ENCODE peak calls at places on chromosome 11, in four cellular contexts. V is HCT116, M is HepG2, D is stomach. H is an unnamed sample.
A peak's percentile ranks its signal among the peaks of the same experiment; 100 is the strongest.

GRCh38 chr11:69278091-69278867 is 15.7 kb upstream of the MYEOV start:
- DNase-seq in M (no peak), V (no peak), D (peak; percentile 88), H (no peak)

GRCh38 chr11:68457898-68458249 is 2.7 kb upstream of the PPP6R3 start:
- DNase-seq in V (no peak), D (no peak), M (peak; percentile 25), H (no peak)

GRCh38 chr11:112852141-112852853 is 108.9 kb upstream of the NCAM1 start:
- DNase-seq in D (no peak), M (no peak), V (no peak), H (peak; percentile 45)

GRCh38 chr11:45431301-45432018 is 145.3 kb upstream of the SYT13 start:
- DNase-seq in D (no peak), V (no peak), M (no peak), H (no peak)

GRCh38 chr11:72239296-72239848 is 4.6 kb downstream of the PHOX2A start:
- DNase-seq in V (no peak), D (no peak), M (no peak), H (no peak)

GRCh38 chr11:105935791-105936190 is 86.2 kb downstream of the MSANTD4 start:
- DNase-seq in D (no peak), M (no peak), V (peak; percentile 21), H (no peak)

GRCh38 chr11:46491661-46492331 is 100.2 kb upstream of the CHRM4 start:
- DNase-seq in D (no peak), M (no peak), V (no peak), H (no peak)

GRCh38 chr11:27497284-27497866 is 9.2 kb downstream of the LIN7C start:
- DNase-seq in D (no peak), M (peak; percentile 18), V (no peak), H (no peak)

GRCh38 chr11:72828081-72828567 is 13.9 kb downstream of the ATG16L2 start:
- DNase-seq in D (no peak), M (no peak), V (no peak), H (no peak)

GRCh38 chr11:33988586-33989370 is 62.8 kb upstream of the CAPRIN1 start:
- DNase-seq in V (no peak), M (no peak), D (no peak), H (no peak)

GRCh38 chr11:95641506-95641905 is 148.1 kb downstream of the FAM76B start:
- DNase-seq in V (no peak), D (no peak), M (no peak), H (no peak)

GRCh38 chr11:122478986-122479385 is 176.5 kb upstream of the UBASH3B start:
- DNase-seq in D (no peak), M (no peak), V (no peak), H (no peak)

GRCh38 chr11:7311903-7312302 is 60.2 kb downstream of the SYT9 start:
- DNase-seq in V (no peak), D (no peak), M (no peak), H (no peak)

GRCh38 chr11:70678931-70679900 is 280.9 kb downstream of the CTTN start:
- DNase-seq in D (no peak), M (no peak), V (no peak), H (no peak)

GRCh38 chr11:44763111-44763820 is 36.5 kb downstream of the TSPAN18 start:
- DNase-seq in M (no peak), D (no peak), V (no peak), H (no peak)

GRCh38 chr11:47314992-47315391 is 37.5 kb downstream of the MYBPC3 start:
- DNase-seq in V (no peak), M (no peak), D (no peak), H (no peak)

GRCh38 chr11:91299980-91300379 is 924.6 kb upstream of the FAT3 start:
- DNase-seq in V (no peak), M (no peak), D (no peak), H (no peak)

GRCh38 chr11:573146-573759 is 3.0 kb upstream of the PHRF1 start:
- DNase-seq in D (no peak), V (no peak), M (peak; percentile 42), H (no peak)

GRCh38 chr11:61962213-61963015 is 5.0 kb downstream of the FTH1 start:
- DNase-seq in M (no peak), D (no peak), V (no peak), H (no peak)

GRCh38 chr11:128786507-128786906 is 80.6 kb downstream of the KCNJ1 start:
- DNase-seq in D (no peak), M (no peak), V (no peak), H (no peak)

GRCh38 chr11:46252373-46252914 is 25.0 kb upstream of the CREB3L1 start:
- DNase-seq in M (peak; percentile 89), D (peak; percentile 67), V (no peak), H (no peak)

GRCh38 chr11:9091044-9091936 is at the start of gene SCUBE2:
- DNase-seq in M (no peak), V (no peak), D (no peak), H (peak; percentile 37)

GRCh38 chr11:7319501-7319900 is 67.8 kb downstream of the SYT9 start:
- DNase-seq in V (no peak), D (no peak), M (no peak), H (no peak)

GRCh38 chr11:70070736-70071135 is 7.4 kb upstream of the ANO1 start:
- DNase-seq in M (no peak), D (peak; percentile 20), V (no peak), H (no peak)

GRCh38 chr11:57300785-57301184 is 24.0 kb downstream of the TNKS1BP1 start:
- DNase-seq in V (no peak), D (no peak), M (no peak), H (no peak)

GRCh38 chr11:833114-833791 is 501 bp downstream of the CD151 start:
- DNase-seq in M (no peak), V (no peak), D (peak; percentile 69), H (no peak)

GRCh38 chr11:115390441-115390840 is 113.8 kb downstream of the CADM1 start:
- DNase-seq in V (no peak), M (no peak), D (no peak), H (no peak)

GRCh38 chr11:36056160-36056751 is 112.4 kb downstream of the LDLRAD3 start:
- DNase-seq in M (no peak), V (no peak), D (no peak), H (no peak)

GRCh38 chr11:77141034-77141433 is 13.0 kb downstream of the MYO7A start:
- DNase-seq in V (no peak), D (no peak), M (peak; percentile 79), H (no peak)

GRCh38 chr11:94678236-94678635 is 89.9 kb upstream of the AMOTL1 start:
- DNase-seq in D (no peak), M (no peak), V (no peak), H (no peak)

GRCh38 chr11:32713496-32713895 is 81.0 kb downstream of the CCDC73 start:
- DNase-seq in V (peak; percentile 8), D (no peak), M (no peak), H (no peak)

GRCh38 chr11:126152586-126152985 is 58.9 kb downstream of the RPUSD4 start:
- DNase-seq in D (no peak), M (no peak), V (no peak), H (no peak)
- H3K4me1 ChIP-seq in D (no peaks in the 10 kb centered on the region), M (peaks cover 70% of the 10 kb centered on the region), V (peaks cover 5% of the 10 kb centered on the region), H (peaks cover 10% of the 10 kb centered on the region)

GRCh38 chr11:65652511-65653228 is 10.0 kb downstream of the RELA start:
- DNase-seq in V (peak; percentile 71), M (peak; percentile 86), D (peak; percentile 95), H (peak; percentile 98)
- TF ChIP-seq POLR2A in V (no peak), M (peak; percentile 48), D (peak; percentile 48), H (no peak)

DNA sequence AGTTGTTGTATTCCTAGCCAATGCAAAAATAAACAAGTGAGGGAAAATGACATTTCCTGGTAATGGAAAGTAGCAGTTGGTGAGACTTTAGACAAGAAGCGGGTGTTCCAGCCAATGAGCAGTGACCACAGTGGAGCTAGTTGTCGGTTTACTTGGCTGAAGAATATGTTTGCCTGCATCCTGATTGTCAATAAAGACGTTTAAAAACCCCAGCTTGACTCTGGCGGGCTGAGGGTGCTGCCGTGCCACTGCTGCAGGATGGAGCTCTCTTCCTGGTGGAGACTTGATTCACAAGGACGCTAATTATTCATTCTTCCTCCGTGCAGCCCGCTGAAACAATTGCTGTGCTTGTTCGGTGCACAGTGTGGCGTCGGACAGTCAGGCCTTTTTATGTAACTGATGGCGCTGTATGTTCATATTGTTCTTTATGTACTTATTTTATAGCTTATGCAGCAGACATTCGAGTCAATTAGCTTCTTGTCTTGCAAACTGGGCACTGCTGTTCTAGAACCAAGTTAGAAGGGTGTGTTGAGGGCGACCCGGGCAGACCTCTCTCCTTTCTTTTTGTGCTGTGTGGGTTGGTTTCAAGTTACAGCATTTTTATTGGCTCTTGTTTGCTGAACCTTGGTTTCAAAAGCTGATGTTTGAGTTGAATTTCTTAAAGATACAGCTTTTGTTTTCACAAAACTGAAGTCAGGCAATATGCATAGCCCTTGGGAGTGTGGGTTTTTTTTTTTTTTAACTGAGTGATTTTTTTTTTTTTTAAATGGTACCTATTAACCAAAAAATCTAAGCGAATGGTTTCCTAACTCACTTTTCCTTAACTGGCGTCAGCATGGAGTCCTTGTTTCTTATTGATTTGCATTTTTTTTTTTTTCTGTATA is 153.9 kb downstream of the TEAD1 start:
- DNase-seq in M (peak; percentile 66), V (no peak), D (peak; percentile 56), H (no peak)
- TF ChIP-seq POLR2AphosphoS5 in M (peak; percentile 68), V (no peak), D (no peak), H (no peak)

DNA sequence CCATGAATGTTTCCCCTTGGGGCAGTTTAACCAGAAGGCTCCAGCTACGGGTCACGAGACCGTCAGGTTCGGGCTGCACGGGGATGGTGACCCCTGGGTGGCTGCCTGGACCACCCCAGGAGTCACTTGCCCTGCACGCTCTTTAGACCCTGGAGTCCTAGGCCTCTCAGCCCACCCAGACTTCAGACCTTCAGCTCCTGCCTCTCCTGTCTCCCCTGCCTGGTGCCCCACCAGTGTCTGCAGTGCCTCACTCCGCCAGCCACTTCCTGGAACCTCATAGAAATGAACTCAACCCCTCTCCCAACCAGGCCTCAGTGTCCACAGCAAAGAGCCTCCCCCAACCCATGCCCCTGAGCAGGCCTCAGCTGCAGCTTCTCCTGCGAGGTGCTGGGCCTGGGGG is 12.5 kb upstream of the MS4A10 start:
- DNase-seq in V (no peak), D (no peak), M (no peak), H (no peak)
- H3K4me1 ChIP-seq in V (peaks cover 2% of the 10 kb centered on the region), D (peaks cover 14% of the 10 kb centered on the region), M (no peaks in the 10 kb centered on the region), H (peaks cover 19% of the 10 kb centered on the region)

GRCh38 chr11:86811637-86812321 is 11.4 kb downstream of the PRSS23 start:
- DNase-seq in D (peak; percentile 55), M (no peak), V (peak; percentile 76), H (no peak)
- TF ChIP-seq POLR2A in D (no peak), M (no peak), V (no peak), H (no peak)